ENCODE peak calls at places on chromosome 15, in six cellular contexts. O is stimulated activated CD4-positive, alpha-beta T cell treated with anti-CD3 and anti-CD28 coated beads, Interleukin-2, amount 100 ng/mL, for 48 hours; R is transverse colon; I is HTR-8/SVneo; Z is substantia nigra; M is stromal cell of bone marrow. Q is an unnamed sample.

GRCh38 chr15:22904736-22905135 is 66.3 kb downstream of the NIPA2 start:
- DNase-seq in O (no peak), R (no peak), I (no peak), Z (no peak), M (no peak), Q (peak)

GRCh38 chr15:70560617-70561328 is 202.6 kb downstream of the UACA start:
- DNase-seq in O (no peak), R (no peak), I (no peak), Z (no peak), M (no peak), Q (no peak)

GRCh38 chr15:62848631-62849050 is 193.9 kb upstream of the TPM1 start:
- DNase-seq in O (no peak), R (no peak), I (no peak), Z (no peak), M (no peak), Q (no peak)

GRCh38 chr15:39199076-39199475 is 381.8 kb upstream of the THBS1 start:
- DNase-seq in O (no peak), R (peak), I (no peak), Z (no peak), M (no peak), Q (no peak)

GRCh38 chr15:87597346-87598052 is 659.0 kb downstream of the NTRK3 start:
- DNase-seq in O (no peak), R (no peak), I (no peak), Z (no peak), M (no peak), Q (peak)

GRCh38 chr15:73936181-73936580 is 9.9 kb downstream of the LOXL1 start:
- DNase-seq in O (no peak), R (no peak), I (no peak), Z (no peak), M (no peak), Q (no peak)

GRCh38 chr15:71559616-71560015 is 250.7 kb upstream of the NR2E3 start:
- DNase-seq in O (no peak), R (no peak), I (no peak), Z (no peak), M (no peak), Q (no peak)

GRCh38 chr15:89917442-89918085 is 4.8 kb upstream of the ARPIN start:
- DNase-seq in O (no peak), R (no peak), I (no peak), Z (no peak), M (no peak), Q (no peak)

GRCh38 chr15:78000089-78000926 is 77.2 kb downstream of the TBC1D2B start:
- DNase-seq in O (peak), R (peak), I (peak), Z (no peak), M (no peak), Q (peak)

GRCh38 chr15:59210186-59210585 is 3.5 kb downstream of the LDHAL6B start:
- DNase-seq in O (no peak), R (no peak), I (no peak), Z (no peak), M (no peak), Q (no peak)

GRCh38 chr15:67765706-67766105 is 59.6 kb upstream of the SKOR1 start:
- DNase-seq in O (no peak), R (no peak), I (no peak), Z (no peak), M (no peak), Q (no peak)

GRCh38 chr15:59169337-59169736 is 37.3 kb upstream of the LDHAL6B start:
- DNase-seq in O (no peak), R (no peak), I (no peak), Z (no peak), M (peak), Q (no peak)

GRCh38 chr15:30872341-30872748 is 31.4 kb upstream of the FAN1 start:
- DNase-seq in O (no peak), R (no peak), I (no peak), Z (no peak), M (peak), Q (no peak)

GRCh38 chr15:91694131-91694828 is 159.2 kb upstream of the SLCO3A1 start:
- DNase-seq in O (no peak), R (peak), I (no peak), Z (no peak), M (peak), Q (no peak)

GRCh38 chr15:77030042-77030927 is 35.4 kb downstream of the PSTPIP1 start:
- DNase-seq in O (peak), R (peak), I (no peak), Z (no peak), M (no peak), Q (peak)

GRCh38 chr15:98809273-98809672 is 160.9 kb downstream of the IGF1R start:
- DNase-seq in O (no peak), R (no peak), I (no peak), Z (no peak), M (no peak), Q (no peak)

GRCh38 chr15:78711638-78712037 is 70.6 kb upstream of the CHRNB4 start:
- DNase-seq in O (no peak), R (no peak), I (no peak), Z (no peak), M (no peak), Q (no peak)

GRCh38 chr15:85595804-85596536 is 198.8 kb downstream of the KLHL25 start:
- DNase-seq in O (no peak), R (no peak), I (no peak), Z (no peak), M (no peak), Q (no peak)

GRCh38 chr15:49492834-49493233 is 69.8 kb downstream of the FGF7 start:
- DNase-seq in O (no peak), R (no peak), I (no peak), Z (no peak), M (peak), Q (no peak)

GRCh38 chr15:35305906-35306305 is 220.8 kb upstream of the NANOGP8 start:
- DNase-seq in O (no peak), R (no peak), I (peak), Z (no peak), M (no peak), Q (no peak)

GRCh38 chr15:65829150-65829764 is 37.2 kb upstream of the DENND4A start:
- DNase-seq in O (no peak), R (no peak), I (peak), Z (no peak), M (no peak), Q (no peak)

GRCh38 chr15:68608206-68608843 is 29.5 kb downstream of the CORO2B start:
- DNase-seq in O (no peak), R (peak), I (no peak), Z (no peak), M (peak), Q (peak)

GRCh38 chr15:99142562-99142961 is 37.7 kb downstream of the SYNM start:
- DNase-seq in O (no peak), R (no peak), I (no peak), Z (no peak), M (no peak), Q (no peak)

GRCh38 chr15:57784081-57784488 is 77.6 kb downstream of the POLR2M start:
- DNase-seq in O (no peak), R (no peak), I (peak), Z (no peak), M (peak), Q (no peak)

GRCh38 chr15:87792250-87793030 is 464.1 kb downstream of the NTRK3 start:
- DNase-seq in O (no peak), R (no peak), I (no peak), Z (no peak), M (no peak), Q (no peak)

GRCh38 chr15:81029416-81030367 is 29.0 kb downstream of the TLNRD1 start:
- DNase-seq in O (no peak), R (no peak), I (no peak), Z (no peak), M (peak), Q (no peak)

GRCh38 chr15:75235051-75235673 is 23.0 kb upstream of the GOLGA6C start:
- DNase-seq in O (no peak), R (no peak), I (no peak), Z (no peak), M (no peak), Q (no peak)

GRCh38 chr15:69175536-69175935 is 15.1 kb downstream of the GLCE start:
- DNase-seq in O (no peak), R (no peak), I (no peak), Z (no peak), M (no peak), Q (no peak)

GRCh38 chr15:63372753-63373152 is 8.9 kb downstream of the CA12 start:
- DNase-seq in O (no peak), R (no peak), I (no peak), Z (no peak), M (peak), Q (no peak)

GRCh38 chr15:27672537-27672936 is 426.6 kb downstream of the OCA2 start:
- DNase-seq in O (no peak), R (no peak), I (no peak), Z (no peak), M (no peak), Q (no peak)

GRCh38 chr15:75606711-75607684 is 18.5 kb downstream of the SNUPN start:
- DNase-seq in O (no peak), R (peak), I (no peak), Z (no peak), M (no peak), Q (no peak)

GRCh38 chr15:64673866-64674265 is 101.5 kb downstream of the RBPMS2 start:
- DNase-seq in O (no peak), R (no peak), I (no peak), Z (no peak), M (no peak), Q (no peak)

GRCh38 chr15:88788816-88789215 is 14.4 kb upstream of the ACAN start:
- DNase-seq in O (no peak), R (no peak), I (no peak), Z (no peak), M (no peak), Q (no peak)

GRCh38 chr15:40731034-40731433 is 24.0 kb downstream of the RMDN3 start:
- DNase-seq in O (no peak), R (no peak), I (no peak), Z (no peak), M (peak), Q (no peak)

GRCh38 chr15:48336940-48337339 is 5.7 kb downstream of the DUT start:
- DNase-seq in O (no peak), R (no peak), I (peak), Z (no peak), M (no peak), Q (no peak)